ENCODE peak calls at places on chromosomes 3 and 15, in seven cellular contexts. I is hepatocyte, Z is lung, W is sigmoid colon, C is astrocyte of the spinal cord, E is BE2C, X is A549. L is an unnamed sample.

GRCh38 chr15:94582368-94582767 is 351.0 kb downstream of the MCTP2 start:
- DNase-seq in I (peak), Z (no peak), W (peak), C (no peak), E (peak), X (peak), L (peak)

GRCh38 chr3:141021261-141021660 is 29.9 kb upstream of the SPSB4 start:
- DNase-seq in I (no peak), Z (no peak), W (no peak), C (peak), E (no peak), X (no peak), L (no peak)

GRCh38 chr3:64759811-64760210 is 72.0 kb upstream of the ADAMTS9 start:
- DNase-seq in I (no peak), Z (no peak), W (no peak), C (no peak), E (no peak), X (no peak), L (no peak)

GRCh38 chr3:25428003-25428861 is at the start of gene RARB:
- DNase-seq in I (peak), Z (peak), W (peak), C (peak), E (peak), X (peak), L (peak)

GRCh38 chr3:194031867-194032635 is 103.9 kb upstream of the HES1 start:
- DNase-seq in I (no peak), Z (no peak), W (no peak), C (no peak), E (no peak), X (no peak), L (no peak)

GRCh38 chr3:10521772-10522441 is 16.5 kb upstream of the ATP2B2 start:
- DNase-seq in I (no peak), Z (no peak), W (peak), C (no peak), E (no peak), X (no peak), L (no peak)

GRCh38 chr3:149368850-149369497 is 8.5 kb downstream of the TM4SF1 start:
- DNase-seq in I (no peak), Z (no peak), W (no peak), C (no peak), E (no peak), X (peak), L (no peak)

GRCh38 chr3:38575279-38575843 is 74.1 kb downstream of the SCN5A start:
- DNase-seq in I (peak), Z (no peak), W (no peak), C (no peak), E (no peak), X (no peak), L (no peak)

GRCh38 chr15:95286316-95286880 is 1044.1 kb upstream of the NR2F2 start:
- DNase-seq in I (no peak), Z (no peak), W (no peak), C (no peak), E (no peak), X (no peak), L (no peak)

GRCh38 chr3:105984837-105985236 is 116.0 kb upstream of the CBLB start:
- DNase-seq in I (no peak), Z (no peak), W (no peak), C (peak), E (no peak), X (no peak), L (no peak)

GRCh38 chr3:177778633-177779032 is 581.4 kb upstream of the TBL1XR1 start:
- DNase-seq in I (no peak), Z (no peak), W (no peak), C (no peak), E (no peak), X (no peak), L (no peak)

GRCh38 chr3:139937674-139938279 is 2.8 kb downstream of the CLSTN2 start:
- DNase-seq in I (peak), Z (no peak), W (no peak), C (peak), E (peak), X (peak), L (peak)

GRCh38 chr3:53883008-53883407 is 1.1 kb upstream of the ACTR8 start:
- DNase-seq in I (no peak), Z (no peak), W (no peak), C (no peak), E (no peak), X (no peak), L (no peak)

GRCh38 chr3:53884623-53885022 is 2.7 kb upstream of the ACTR8 start:
- DNase-seq in I (no peak), Z (no peak), W (no peak), C (no peak), E (no peak), X (no peak), L (no peak)

GRCh38 chr3:53885239-53885638 is 3.3 kb upstream of the ACTR8 start:
- DNase-seq in I (no peak), Z (no peak), W (no peak), C (no peak), E (no peak), X (peak), L (no peak)

GRCh38 chr3:53881691-53882593 is at the start of gene ACTR8:
- DNase-seq in I (peak), Z (peak), W (peak), C (peak), E (peak), X (peak), L (peak)

GRCh38 chr3:53880396-53881345 is 1.3 kb downstream of the ACTR8 start:
- DNase-seq in I (no peak), Z (no peak), W (no peak), C (peak), E (no peak), X (no peak), L (peak)
- H3K4me3 ChIP-seq in I (peak), Z (peak), W (peak), C (peak), E (peak), X (peak), L (peak)

DNA sequence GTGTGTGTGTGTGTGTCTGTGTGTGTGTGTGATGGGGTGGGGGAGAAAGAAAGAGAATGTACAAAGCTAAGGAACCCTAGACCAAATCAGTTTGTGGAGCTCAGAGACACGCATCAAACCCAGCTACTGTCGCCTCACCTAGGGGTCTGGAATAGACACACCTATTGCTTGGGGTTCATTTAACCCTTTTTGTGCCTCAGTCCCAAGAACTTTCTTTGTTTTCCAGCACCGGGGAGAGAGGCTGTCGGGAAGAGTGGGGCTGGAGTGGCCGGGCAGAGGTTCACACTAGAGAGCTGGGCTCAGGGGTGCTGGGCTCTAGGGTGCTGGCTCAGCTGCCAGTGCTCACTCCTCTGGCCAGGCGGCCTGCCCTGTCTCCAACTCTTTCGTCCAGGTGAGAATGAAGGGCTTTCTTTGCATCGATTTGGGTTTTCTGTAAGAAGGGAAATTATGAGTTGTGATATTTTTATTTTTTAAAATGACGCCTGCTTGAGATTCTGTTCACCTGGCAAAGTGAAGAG is 221.5 kb downstream of the MEIS2 start:
- DNase-seq in I (no peak), Z (no peak), W (no peak), C (no peak), E (no peak), X (no peak), L (no peak)
- H3K4me3 ChIP-seq in I (no peak), Z (no peak), W (no peak), C (no peak), E (no peak), X (no peak), L (no peak)

DNA sequence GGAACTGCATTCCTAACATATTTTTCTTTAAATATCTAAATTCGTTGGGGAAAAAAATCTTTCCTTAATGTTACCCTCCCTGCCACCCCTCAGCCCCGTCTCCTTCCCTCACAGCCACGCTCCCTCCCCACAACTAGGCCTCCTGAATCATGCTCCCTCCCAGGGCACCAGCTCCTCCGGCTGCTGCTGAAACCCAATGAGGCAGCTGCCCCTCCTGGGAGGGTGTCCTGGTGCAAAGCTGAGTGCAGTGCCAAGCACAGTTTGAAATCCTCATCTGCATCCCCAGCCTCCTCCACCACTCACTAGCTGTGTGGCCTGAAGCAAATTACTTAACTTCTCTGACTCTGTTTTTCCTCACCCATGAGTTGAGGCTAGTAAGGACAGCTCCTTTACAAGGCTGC is 2.7 kb upstream of the NR2E3 start:
- DNase-seq in I (no peak), Z (no peak), W (no peak), C (peak), E (no peak), X (no peak), L (peak)
- H3K4me3 ChIP-seq in I (no peak), Z (no peak), W (no peak), C (no peak), E (no peak), X (no peak), L (no peak)

GRCh38 chr15:68433551-68433950 is 1.6 kb upstream of the ITGA11 start:
- DNase-seq in I (no peak), Z (peak), W (no peak), C (no peak), E (no peak), X (no peak), L (no peak)

GRCh38 chr15:68430471-68431036 is 1.4 kb downstream of the ITGA11 start:
- DNase-seq in I (no peak), Z (no peak), W (no peak), C (no peak), E (no peak), X (no peak), L (no peak)

GRCh38 chr15:68432665-68433064 is 702 bp upstream of the ITGA11 start:
- DNase-seq in I (no peak), Z (peak), W (no peak), C (no peak), E (no peak), X (no peak), L (no peak)

GRCh38 chr15:68431037-68431791 is 749 bp downstream of the ITGA11 start:
- DNase-seq in I (peak), Z (no peak), W (no peak), C (no peak), E (no peak), X (no peak), L (peak)

DNA sequence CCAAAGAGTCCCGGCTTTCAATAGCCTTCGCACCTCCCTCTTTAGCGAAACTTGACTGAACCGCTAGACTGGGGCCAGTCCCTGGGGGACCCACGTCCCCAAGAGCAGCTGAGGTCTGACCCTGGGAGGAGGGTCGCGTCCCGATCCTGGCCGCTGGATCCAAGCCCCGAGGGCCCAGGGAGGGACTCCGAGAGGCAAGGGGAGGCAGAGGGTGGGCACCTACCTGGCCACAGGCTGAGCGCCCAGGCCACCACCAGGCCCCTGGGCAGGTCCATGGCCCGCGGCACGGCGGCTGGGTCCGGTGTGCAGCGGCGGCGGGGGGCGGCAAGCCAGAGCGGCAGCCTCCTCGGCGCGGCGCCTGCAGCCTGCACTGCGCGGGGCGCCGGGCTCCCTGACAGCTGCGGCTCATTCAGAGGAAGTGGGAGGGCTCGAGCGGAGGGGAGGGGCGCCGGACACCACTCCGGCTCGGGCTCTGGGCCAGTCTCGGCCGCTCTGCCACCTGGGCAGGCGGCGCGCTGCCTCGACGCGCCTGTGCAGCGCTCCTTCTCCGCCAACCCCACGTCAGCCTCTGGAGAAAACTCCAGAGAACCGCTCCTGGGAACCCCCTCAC is at the start of gene ITGA11:
- DNase-seq in I (peak), Z (no peak), W (peak), C (peak), E (peak), X (peak), L (peak)
- H3K4me3 ChIP-seq in I (peak), Z (peak), W (peak), C (peak), E (peak), X (peak), L (peak)

GRCh38 chr3:33803252-33803651 is 4.8 kb downstream of the PDCD6IP start:
- DNase-seq in I (no peak), Z (no peak), W (no peak), C (no peak), E (no peak), X (no peak), L (no peak)
- H3K4me3 ChIP-seq in I (no peak), Z (no peak), W (no peak), C (no peak), E (no peak), X (no peak), L (no peak)

GRCh38 chr3:175378348-175378747 is 519.2 kb downstream of the NAALADL2 start:
- DNase-seq in I (no peak), Z (no peak), W (no peak), C (no peak), E (no peak), X (no peak), L (no peak)

GRCh38 chr3:175374705-175375104 is 515.6 kb downstream of the NAALADL2 start:
- DNase-seq in I (no peak), Z (no peak), W (no peak), C (no peak), E (no peak), X (no peak), L (no peak)
- H3K4me3 ChIP-seq in I (no peak), Z (no peak), W (no peak), C (no peak), E (no peak), X (no peak), L (no peak)

GRCh38 chr3:148262980-148263379 is 434.7 kb upstream of the AGTR1 start:
- DNase-seq in I (peak), Z (no peak), W (no peak), C (no peak), E (no peak), X (no peak), L (no peak)
- H3K4me3 ChIP-seq in I (no peak), Z (no peak), W (no peak), C (no peak), E (no peak), X (no peak), L (no peak)